ENCODE peak calls at places on chromosomes 13 and 19, in seven cellular contexts. D is mesendoderm, B is neuronal stem cell, U is IMR-90, T is mesenchymal stem cell, Z is H1, C is trophoblast cell. K is an unnamed sample.
A peak's percentile ranks its signal among the peaks of the same experiment; 100 is the strongest.

GRCh38 chr19:29265436-29265835 is 52.5 kb upstream of the UQCRFS1 start:
- DNase-seq in B (no peak), D (no peak), U (no peak), Z (no peak), C (no peak), T (no peak), K (no peak)

GRCh38 chr13:79194272-79194671 is 211.8 kb downstream of the RBM26 start:
- DNase-seq in T (no peak), U (no peak), Z (no peak), C (no peak), D (no peak), B (no peak), K (no peak)

GRCh38 chr19:3908266-3909054 is 24.4 kb upstream of the NMRK2 start:
- DNase-seq in U (no peak), Z (no peak), T (no peak), B (no peak), D (no peak), C (no peak), K (no peak)

GRCh38 chr13:79392882-79393563 is 13.0 kb downstream of the RBM26 start:
- DNase-seq in U (peak; percentile 68), C (no peak), B (no peak), Z (no peak), D (no peak), T (peak; percentile 70), K (no peak)

GRCh38 chr13:30796132-30796832 is 60.9 kb downstream of the ALOX5AP start:
- DNase-seq in U (peak; percentile 62), B (no peak), C (no peak), D (no peak), Z (no peak), T (peak; percentile 70), K (no peak)

GRCh38 chr19:48696353-48697010 is 711 bp downstream of the FUT2 start:
- DNase-seq in C (no peak), D (peak; percentile 83), Z (no peak), T (peak; percentile 20), U (no peak), B (no peak), K (peak; percentile 68)

GRCh38 chr13:46951516-46951915 is 54.7 kb upstream of the HTR2A start:
- DNase-seq in T (no peak), B (no peak), D (no peak), Z (no peak), U (no peak), C (no peak), K (no peak)

GRCh38 chr19:9847087-9847671 is 12.1 kb downstream of the PIN1 start:
- DNase-seq in T (peak; percentile 90), C (peak; percentile 40), Z (peak; percentile 51), D (peak; percentile 83), U (peak; percentile 97), B (no peak), K (peak; percentile 80)

GRCh38 chr13:19597523-19597922 is 35.9 kb upstream of the MPHOSPH8 start:
- DNase-seq in Z (no peak), D (no peak), U (peak; percentile 86), B (no peak), C (no peak), T (peak; percentile 76), K (no peak)

GRCh38 chr19:42426643-42427042 is 545 bp downstream of the LIPE start:
- DNase-seq in D (no peak), C (no peak), T (no peak), B (no peak), U (no peak), Z (no peak), K (no peak)

GRCh38 chr19:18738961-18739690 is 52.0 kb downstream of the COMP start:
- DNase-seq in T (no peak), D (no peak), Z (no peak), C (no peak), U (no peak), B (no peak), K (peak; percentile 20)

GRCh38 chr19:18736415-18737336 is 53.2 kb downstream of the CRTC1 start:
- DNase-seq in T (no peak), U (no peak), B (no peak), C (no peak), D (no peak), Z (no peak), K (no peak)

GRCh38 chr19:18737337-18737953 is 53.7 kb downstream of the COMP start:
- DNase-seq in C (no peak), D (no peak), U (peak; percentile 15), T (no peak), B (no peak), Z (no peak), K (peak; percentile 15)

GRCh38 chr19:18735752-18736151 is 52.3 kb downstream of the CRTC1 start:
- DNase-seq in D (no peak), B (no peak), U (no peak), C (no peak), T (no peak), Z (no peak), K (no peak)

GRCh38 chr19:18737954-18738351 is 53.2 kb downstream of the COMP start:
- DNase-seq in T (no peak), D (no peak), B (no peak), C (no peak), U (no peak), Z (no peak), K (no peak)
- H3K23ac ChIP-seq in T (no peak overlapping the region), D (no peak overlapping the region), B (no peak overlapping the region), C (no peak overlapping the region), U (no peak overlapping the region), Z (no peak overlapping the region), K (no peak overlapping the region)

GRCh38 chr13:32282096-32282711 is 33.0 kb downstream of the ZAR1L start:
- DNase-seq in D (no peak), C (no peak), T (no peak), U (no peak), B (no peak), Z (no peak), K (no peak)

GRCh38 chr13:32281083-32281482 is 34.1 kb downstream of the ZAR1L start:
- DNase-seq in B (no peak), D (no peak), T (no peak), C (no peak), Z (no peak), U (no peak), K (no peak)

GRCh38 chr13:32284927-32285632 is 30.1 kb downstream of the ZAR1L start:
- DNase-seq in C (no peak), Z (no peak), D (peak; percentile 9), U (peak; percentile 82), T (no peak), B (peak; percentile 11), K (no peak)

GRCh38 chr13:32285633-32285965 is 29.6 kb downstream of the ZAR1L start:
- DNase-seq in T (no peak), D (no peak), Z (no peak), C (no peak), U (no peak), B (no peak), K (no peak)
- H2BK5ac ChIP-seq in T (no peak overlapping the region), D (no peak overlapping the region), Z (no peak overlapping the region), C (no peak overlapping the region), U (no peak overlapping the region), B (no peak overlapping the region), K (no peak overlapping the region)

GRCh38 chr19:41427647-41428480 is 690 bp upstream of the B3GNT8 start:
- DNase-seq in T (no peak), U (no peak), D (peak; percentile 68), C (no peak), Z (no peak), B (no peak), K (peak; percentile 39)

GRCh38 chr19:41424335-41425173 is 2.6 kb downstream of the B3GNT8 start:
- DNase-seq in D (no peak), C (no peak), U (no peak), T (no peak), B (no peak), Z (no peak), K (no peak)

GRCh38 chr19:41425174-41426115 is 1.7 kb downstream of the B3GNT8 start:
- DNase-seq in T (no peak), C (no peak), U (no peak), B (no peak), D (no peak), Z (no peak), K (no peak)

GRCh38 chr19:41426952-41427646 is at the start of gene B3GNT8:
- DNase-seq in D (peak; percentile 94), Z (peak; percentile 56), U (peak; percentile 34), C (peak; percentile 34), B (peak; percentile 59), T (peak; percentile 77), K (peak; percentile 93)

DNA sequence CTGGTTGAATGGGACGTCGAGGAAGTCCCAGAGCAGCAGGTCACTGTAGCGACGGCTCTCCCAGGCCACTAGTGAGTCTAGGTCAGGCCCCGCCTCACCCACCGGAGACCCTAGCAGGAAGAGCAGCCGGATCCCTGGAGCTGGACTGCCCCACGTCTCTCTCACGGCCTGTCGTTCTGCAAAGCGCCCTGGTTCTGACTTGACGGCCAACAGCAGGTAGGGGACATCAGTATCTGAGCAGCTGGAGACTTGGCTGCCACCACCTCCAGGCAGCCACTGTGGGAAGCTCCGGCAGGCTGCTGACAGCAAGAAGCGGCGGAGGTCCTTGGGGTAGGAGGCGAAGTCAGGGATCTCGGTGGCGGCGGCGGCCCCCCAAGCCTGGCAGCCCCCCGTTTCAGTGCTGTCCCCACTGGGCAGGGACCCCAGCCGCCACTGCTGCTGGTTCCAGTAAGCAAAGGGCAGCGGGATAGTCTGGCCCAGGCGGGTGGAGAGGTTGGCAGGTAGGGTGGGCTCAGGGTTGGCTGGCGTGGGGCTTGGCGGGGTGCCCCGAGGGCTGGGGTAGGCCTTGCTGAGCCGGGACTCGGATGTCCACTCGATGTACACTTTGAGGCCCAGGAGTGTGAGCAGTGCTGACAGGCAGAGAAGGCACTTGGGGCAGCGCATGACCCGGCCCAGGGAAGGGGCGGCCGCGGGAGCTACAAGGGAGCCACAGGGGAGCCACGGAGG is 895 bp downstream of the B3GNT8 start:
- DNase-seq in C (no peak), B (no peak), Z (no peak), T (no peak), U (no peak), D (no peak), K (no peak)
- H3K4me1 ChIP-seq in C (peaks cover 14% of the 10 kb centered on the region), B (peaks cover 19% of the 10 kb centered on the region), Z (no peaks in the 10 kb centered on the region), T (peaks cover 34% of the 10 kb centered on the region), U (peaks cover 10% of the 10 kb centered on the region), D (peaks cover 3% of the 10 kb centered on the region), K (no peaks in the 10 kb centered on the region)

GRCh38 chr13:110352735-110353134 is 45.7 kb downstream of the COL4A2 start:
- DNase-seq in U (no peak), D (no peak), Z (no peak), T (no peak), C (no peak), B (no peak), K (peak; percentile 62)

GRCh38 chr13:110351636-110352420 is 44.7 kb downstream of the COL4A2 start:
- DNase-seq in Z (no peak), U (no peak), B (no peak), D (no peak), T (no peak), C (no peak), K (no peak)

GRCh38 chr13:110349239-110349638 is 42.2 kb downstream of the COL4A2 start:
- DNase-seq in B (no peak), Z (no peak), C (no peak), D (no peak), U (no peak), T (no peak), K (no peak)

GRCh38 chr13:110348751-110349150 is 41.7 kb downstream of the COL4A2 start:
- DNase-seq in Z (no peak), B (no peak), T (no peak), D (no peak), U (no peak), C (no peak), K (no peak)

GRCh38 chr13:110350509-110350908 is 43.4 kb downstream of the COL4A2 start:
- DNase-seq in T (no peak), B (no peak), U (no peak), C (no peak), Z (no peak), D (no peak), K (no peak)
- H3K23ac ChIP-seq in T (no peak overlapping the region), B (no peak overlapping the region), U (no peak overlapping the region), C (no peak overlapping the region), Z (no peak overlapping the region), D (no peak overlapping the region), K (no peak overlapping the region)

K was measured in H9.